ENCODE peak calls at places on chromosomes 5 and 9, in seven cellular contexts. P is HL-60; I is fibroblast of the aortic adventitia; U is NCI-H2029; M is CD4-positive, alpha-beta T cell; H is NCI-H1694 treated with DMSO at 0.1 percent for 48 hours; F is stimulated activated CD4-positive, alpha-beta T cell treated with anti-CD3 and anti-CD28 coated beads, Interleukin-12 subunit alpha, Interleukin-12 subunit beta, amount 100 ng/mL, for 4 hours. J is an unnamed sample.

GRCh38 chr9:27528886-27529315 is 713 bp downstream of the MOB3B start:
- DNase-seq in P (no peak), M (peak), U (no peak), H (no peak), I (peak), F (peak), J (peak)

GRCh38 chr5:12951846-12952245 is 992.6 kb downstream of the DNAH5 start:
- DNase-seq in I (no peak), H (no peak), P (no peak), M (no peak), F (no peak), U (no peak), J (no peak)

GRCh38 chr5:78803386-78803785 is 154.8 kb upstream of the LHFPL2 start:
- DNase-seq in U (no peak), H (no peak), F (no peak), P (no peak), I (peak), M (no peak), J (no peak)

GRCh38 chr9:137973829-137974416 is 96.3 kb downstream of the CACNA1B start:
- DNase-seq in I (no peak), F (no peak), M (no peak), P (no peak), U (no peak), H (no peak), J (no peak)

GRCh38 chr9:4780651-4781050 is 12.1 kb upstream of the RCL1 start:
- DNase-seq in H (no peak), M (no peak), F (no peak), P (no peak), U (no peak), I (no peak), J (no peak)

GRCh38 chr5:95392593-95393182 is 1.5 kb downstream of the FAM81B start:
- DNase-seq in P (no peak), M (no peak), U (peak), I (peak), H (no peak), F (no peak), J (no peak)

GRCh38 chr5:2675548-2675947 is 75.9 kb downstream of the IRX2 start:
- DNase-seq in U (peak), M (no peak), H (no peak), P (no peak), F (no peak), I (no peak), J (no peak)

GRCh38 chr5:76801159-76801802 is 17.5 kb upstream of the F2RL1 start:
- DNase-seq in U (no peak), H (no peak), I (peak), F (no peak), P (no peak), M (no peak), J (no peak)

GRCh38 chr5:143078971-143079370 is 308.8 kb downstream of the ARHGAP26 start:
- DNase-seq in H (no peak), F (no peak), P (no peak), M (no peak), I (peak), U (no peak), J (no peak)

GRCh38 chr9:93675336-93676150 is 99.2 kb downstream of the PHF2 start:
- DNase-seq in I (no peak), M (peak), F (no peak), U (no peak), H (no peak), P (no peak), J (peak)

GRCh38 chr9:89039664-89040063 is 48.4 kb downstream of the S1PR3 start:
- DNase-seq in I (no peak), M (no peak), U (no peak), F (no peak), P (no peak), H (no peak), J (no peak)

GRCh38 chr9:107639426-107639825 is 149.9 kb upstream of the KLF4 start:
- DNase-seq in H (no peak), P (no peak), F (no peak), U (peak), M (no peak), I (no peak), J (no peak)

GRCh38 chr5:6583049-6583880 is 49.6 kb downstream of the NSUN2 start:
- DNase-seq in H (no peak), F (no peak), M (no peak), P (no peak), U (peak), I (no peak), J (no peak)